ENCODE peak calls at places on chromosomes 16 and 17, in four cellular contexts. I is H9, Q is IMR-90, D is mesenchymal stem cell. W is an unnamed sample.
A peak's percentile ranks its signal among the peaks of the same experiment; 100 is the strongest.

GRCh38 chr17:12627177-12627629 is 38.5 kb upstream of the MYOCD start:
- DNase-seq in I (no peak), D (peak; percentile 92), Q (peak; percentile 100), W (no peak)

GRCh38 chr16:80084614-80085013 is 456.2 kb upstream of the DYNLRB2 start:
- DNase-seq in I (peak; percentile 76), D (peak; percentile 64), Q (no peak), W (peak; percentile 89)

GRCh38 chr17:68511671-68512246 is 471 bp upstream of the PRKAR1A start:
- DNase-seq in I (peak; percentile 91), Q (peak; percentile 65), D (peak; percentile 83), W (peak; percentile 91)

GRCh38 chr17:29195465-29196081 is 15.4 kb upstream of the MYO18A start:
- DNase-seq in Q (no peak), D (no peak), I (no peak), W (no peak)

GRCh38 chr16:70754371-70754770 is 46.6 kb downstream of the VAC14 start:
- DNase-seq in I (no peak), D (no peak), Q (no peak), W (no peak)

GRCh38 chr17:81116704-81117103 is 48.6 kb upstream of the PVALEF start:
- DNase-seq in I (no peak), Q (no peak), D (no peak), W (no peak)

GRCh38 chr16:27486760-27487159 is 63.0 kb downstream of the GTF3C1 start:
- DNase-seq in D (no peak), I (no peak), Q (no peak), W (no peak)

GRCh38 chr16:53090591-53091507 is 36.1 kb downstream of the CHD9 start:
- DNase-seq in I (no peak), D (peak; percentile 57), Q (peak; percentile 98), W (peak; percentile 74)

GRCh38 chr16:450385-450784 is 24.9 kb downstream of the RAB11FIP3 start:
- DNase-seq in Q (no peak), I (no peak), D (no peak), W (no peak)

GRCh38 chr16:28891964-28892890 is 13.9 kb downstream of the ATP2A1 start:
- DNase-seq in D (no peak), I (no peak), Q (no peak), W (no peak)

GRCh38 chr16:27218756-27219155 is 15.4 kb downstream of the KDM8 start:
- DNase-seq in D (no peak), I (no peak), Q (no peak), W (no peak)

GRCh38 chr16:19143241-19143640 is 24.8 kb upstream of the SYT17 start:
- DNase-seq in I (no peak), Q (no peak), D (no peak), W (no peak)

GRCh38 chr16:66677179-66677578 is 19.4 kb downstream of the CMTM4 start:
- DNase-seq in Q (no peak), I (no peak), D (no peak), W (no peak)

GRCh38 chr16:1916654-1916990 is 1.6 kb downstream of the HS3ST6 start:
- DNase-seq in I (no peak), Q (no peak), D (no peak), W (peak; percentile 52)

GRCh38 chr17:19978206-19978802 is 676 bp upstream of the AKAP10 start:
- DNase-seq in D (peak; percentile 11), Q (no peak), I (peak; percentile 73), W (peak; percentile 49)

GRCh38 chr16:12158428-12158827 is 181.9 kb downstream of the SNX29 start:
- DNase-seq in D (peak; percentile 20), Q (peak; percentile 88), I (no peak), W (no peak)

GRCh38 chr17:50346313-50347086 is 574 bp downstream of the XYLT2 start:
- DNase-seq in D (peak; percentile 42), I (peak; percentile 80), Q (no peak), W (peak; percentile 55)

GRCh38 chr17:68783861-68784260 is 171.3 kb downstream of the ABCA8 start:
- DNase-seq in Q (no peak), D (no peak), I (no peak), W (no peak)

GRCh38 chr17:19331553-19332245 is 30.8 kb downstream of the B9D1 start:
- DNase-seq in D (no peak), I (no peak), Q (peak; percentile 22), W (no peak)

GRCh38 chr17:35743911-35744328 is 9.1 kb downstream of the GAS2L2 start:
- DNase-seq in D (peak; percentile 52), I (peak; percentile 75), Q (peak; percentile 40), W (peak; percentile 68)

GRCh38 chr16:56316545-56316944 is 108.8 kb downstream of the AMFR start:
- DNase-seq in Q (no peak), D (no peak), I (no peak), W (peak; percentile 11)

GRCh38 chr17:57911834-57912673 is 43.2 kb downstream of the CUEDC1 start:
- DNase-seq in D (no peak), Q (no peak), I (peak; percentile 69), W (no peak)

GRCh38 chr17:21296097-21297025 is 11.8 kb downstream of the MAP2K3 start:
- DNase-seq in I (no peak), D (no peak), Q (peak; percentile 40), W (no peak)

GRCh38 chr16:64590516-64590915 is 531.3 kb downstream of the CDH11 start:
- DNase-seq in Q (peak; percentile 9), I (no peak), D (peak; percentile 7), W (no peak)

GRCh38 chr17:14134456-14134855 is 65.2 kb downstream of the COX10 start:
- DNase-seq in Q (no peak), I (no peak), D (no peak), W (no peak)

GRCh38 chr16:71927383-71927782 is 32.1 kb downstream of the IST1 start:
- DNase-seq in I (no peak), Q (peak; percentile 90), D (peak; percentile 80), W (peak; percentile 53)

GRCh38 chr17:75118307-75118706 is 8.5 kb downstream of the ARMC7 start:
- DNase-seq in D (no peak), Q (no peak), I (no peak), W (no peak)
- H3K4me2 ChIP-seq in D (no peak overlapping the region), Q (no peak overlapping the region), I (no peak overlapping the region), W (no peak overlapping the region)

GRCh38 chr17:83103938-83104311 is 24.5 kb downstream of the METRNL start:
- DNase-seq in D (no peak), I (no peak), Q (no peak), W (no peak)

GRCh38 chr17:83103200-83103937 is 24.0 kb downstream of the METRNL start:
- DNase-seq in I (peak; percentile 71), D (no peak), Q (peak; percentile 66), W (no peak)

GRCh38 chr17:83106036-83106577 is 26.7 kb downstream of the METRNL start:
- DNase-seq in I (no peak), Q (no peak), D (no peak), W (no peak)

GRCh38 chr17:83105512-83105911 is 26.1 kb downstream of the METRNL start:
- DNase-seq in I (no peak), Q (no peak), D (no peak), W (no peak)

DNA sequence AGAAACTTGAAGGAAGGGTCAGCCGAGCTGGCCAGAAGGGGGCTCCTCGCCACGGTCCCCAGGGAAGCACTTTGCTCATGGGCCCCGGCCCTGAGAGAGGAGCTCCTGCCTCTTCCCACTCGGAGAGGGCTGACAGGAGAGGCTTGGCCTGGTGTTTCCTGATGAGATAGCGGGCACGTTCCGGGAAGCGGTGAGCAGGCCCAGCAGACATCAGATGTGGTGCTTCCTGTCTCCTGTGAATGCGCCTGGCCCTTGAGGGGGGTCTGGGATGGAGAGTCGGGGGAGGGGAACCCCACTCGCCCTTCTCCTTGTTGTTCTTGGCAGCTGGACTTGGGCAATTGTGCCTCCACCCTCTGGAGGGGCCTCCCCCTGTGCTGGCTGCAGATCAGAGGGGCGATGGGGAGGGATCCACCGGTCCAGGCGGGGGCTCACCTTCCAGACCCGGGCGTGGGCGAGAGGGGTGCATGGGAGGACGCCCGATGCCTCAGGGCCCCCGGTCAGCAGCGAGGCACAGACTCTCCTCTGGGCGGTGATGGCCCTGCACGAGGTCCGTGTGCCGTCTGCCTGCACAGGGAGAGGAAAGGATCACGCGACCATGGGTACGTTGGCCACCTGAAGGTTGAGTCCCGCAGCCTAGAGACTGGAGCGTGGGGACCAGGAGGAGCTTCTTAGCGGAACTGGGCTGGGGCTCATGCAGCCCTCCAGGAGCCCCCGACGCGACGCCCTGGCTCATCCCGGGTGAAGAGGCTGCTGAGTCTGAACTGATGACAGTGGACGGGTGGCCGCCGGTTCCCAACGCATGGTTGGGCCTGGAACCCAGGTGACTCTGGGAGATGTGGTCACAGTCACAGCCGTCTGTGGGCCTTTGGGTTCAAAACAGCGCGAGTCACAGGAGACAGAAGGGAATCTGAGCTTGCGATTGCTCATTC is 25.4 kb downstream of the METRNL start:
- DNase-seq in D (no peak), Q (no peak), I (no peak), W (no peak)
- H3K4ac ChIP-seq in D (no peak overlapping the region), Q (peak overlapping the region; percentile 43), I (no peak overlapping the region), W (no peak overlapping the region)

DNA sequence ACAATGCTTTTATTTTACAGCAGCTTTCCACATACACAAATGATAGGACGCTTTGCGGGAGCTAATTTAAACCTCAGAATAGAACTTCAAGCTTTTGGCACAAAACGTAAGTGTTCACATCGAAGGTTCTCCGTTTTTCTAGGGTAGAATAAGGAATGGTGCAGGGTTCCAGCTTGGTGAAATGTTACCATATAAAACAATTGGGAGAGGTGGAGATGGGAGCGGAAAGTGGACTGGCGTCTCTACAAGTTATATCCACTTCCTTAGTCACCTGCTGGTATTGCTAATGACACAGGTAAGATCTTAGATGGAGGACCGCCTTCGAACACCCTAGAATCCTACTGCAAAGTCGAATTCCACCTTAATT is 1.7 kb upstream of the NXN start:
- DNase-seq in Q (no peak), I (no peak), D (no peak), W (no peak)
- H3K4me2 ChIP-seq in Q (no peak overlapping the region), I (no peak overlapping the region), D (no peak overlapping the region), W (no peak overlapping the region)

GRCh38 chr16:84735846-84736586 is 36.2 kb downstream of the USP10 start:
- DNase-seq in Q (no peak), D (no peak), I (no peak), W (no peak)
- H3K4ac ChIP-seq in Q (no peak overlapping the region), D (no peak overlapping the region), I (no peak overlapping the region), W (no peak overlapping the region)

GRCh38 chr17:1123397-1124237 is 56.2 kb downstream of the ABR start:
- DNase-seq in Q (no peak), I (no peak), D (no peak), W (no peak)
- H3K4me2 ChIP-seq in Q (no peak overlapping the region), I (no peak overlapping the region), D (no peak overlapping the region), W (no peak overlapping the region)